ENCODE peak calls at places on chromosome 1, in four cellular contexts. C, U, Y and N are unnamed samples.

GRCh38 chr1:109650609-109651008 is 5.3 kb upstream of the GSTM4 start:
- DNase-seq in C (no peak), U (no peak), Y (no peak), N (no peak)

GRCh38 chr1:227883641-227884301 is 64.0 kb downstream of the WNT9A start:
- DNase-seq in C (no peak), U (no peak), Y (no peak), N (no peak)

GRCh38 chr1:115182012-115182715 is 92.9 kb upstream of the TSPAN2 start:
- DNase-seq in C (no peak), U (no peak), Y (no peak), N (no peak)

GRCh38 chr1:82042306-82042705 is 241.6 kb downstream of the ADGRL2 start:
- DNase-seq in C (no peak), U (no peak), Y (no peak), N (no peak)

GRCh38 chr1:164466001-164466421 is 93.0 kb upstream of the PBX1 start:
- DNase-seq in C (no peak), U (no peak), Y (no peak), N (no peak)

GRCh38 chr1:8671313-8671917 is 146.0 kb downstream of the RERE start:
- DNase-seq in C (peak), U (no peak), Y (peak), N (no peak)

GRCh38 chr1:99472893-99473292 is 173.0 kb upstream of the PALMD start:
- DNase-seq in C (no peak), U (no peak), Y (no peak), N (no peak)

GRCh38 chr1:51518730-51519047 is 377 bp downstream of the EPS15 start:
- DNase-seq in C (peak), U (peak), Y (peak), N (no peak)

GRCh38 chr1:14095001-14095400 is 395.0 kb downstream of the PRDM2 start:
- DNase-seq in C (peak), U (no peak), Y (no peak), N (no peak)

GRCh38 chr1:189125694-189126093 is 1352.0 kb downstream of the BRINP3 start:
- DNase-seq in C (no peak), U (no peak), Y (no peak), N (no peak)

GRCh38 chr1:34792868-34793727 is at the start of gene GJA4:
- DNase-seq in C (peak), U (no peak), Y (no peak), N (no peak)

GRCh38 chr1:24567792-24568388 is 12.0 kb downstream of the NCMAP start:
- DNase-seq in C (no peak), U (peak), Y (peak), N (no peak)

DNA sequence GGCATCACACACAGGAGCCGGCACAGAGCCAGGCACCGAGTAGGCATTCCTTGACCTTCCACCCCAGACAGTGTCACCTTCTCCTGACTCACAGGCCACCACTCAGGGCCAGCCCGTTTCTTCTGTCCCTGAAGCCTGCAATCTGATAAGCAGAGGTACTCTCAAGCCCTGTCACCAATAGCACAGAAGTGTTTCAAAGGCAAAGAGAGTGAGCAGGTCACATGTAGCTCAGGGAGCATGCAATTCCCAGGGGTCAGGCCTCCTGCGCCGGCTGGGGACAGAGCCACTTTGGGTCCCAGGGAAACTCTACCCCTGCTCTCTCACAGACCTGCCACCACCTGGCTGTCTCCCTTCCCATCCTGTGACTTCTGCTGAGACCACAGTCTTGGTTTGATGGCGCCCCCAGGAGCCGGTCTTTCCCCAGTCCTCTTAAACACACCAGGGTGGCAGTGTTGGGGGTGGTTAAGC is 13.2 kb downstream of the CAPN9 start:
- DNase-seq in C (no peak), U (peak), Y (peak), N (no peak)
- TF ChIP-seq TCF7 in C (no peak), U (no peak), Y (no peak), N (no peak)

GRCh38 chr1:223175032-223175431 is 32.0 kb upstream of the TLR5 start:
- DNase-seq in C (no peak), U (peak), Y (no peak), N (no peak)
- TF ChIP-seq TCF7 in C (no peak), U (no peak), Y (no peak), N (no peak)

GRCh38 chr1:177229781-177230180 is 59.0 kb downstream of the BRINP2 start:
- DNase-seq in C (no peak), U (peak), Y (no peak), N (no peak)
- TF ChIP-seq TCF7 in C (no peak), U (no peak), Y (no peak), N (no peak)

GRCh38 chr1:240598602-240599001 is 13.4 kb downstream of the GREM2 start:
- DNase-seq in C (no peak), U (no peak), Y (no peak), N (no peak)
- TF ChIP-seq TCF7 in C (no peak), U (no peak), Y (no peak), N (no peak)